ENCODE peak calls at places on chromosome 11, in ten cellular contexts. U is IMR-90; Y is fibroblast of lung; O is left ventricle myocardium inferior; X is CD8-positive, alpha-beta memory T cell; V is A549; D is AG04450; R is iPS DF 6.9; T is A673; M is kidney. G is an unnamed sample.
A peak's percentile ranks its signal among the peaks of the same experiment; 100 is the strongest.

GRCh38 chr11:19642759-19643158 is 69.9 kb upstream of the NAV2 start:
- DNase-seq in T (no peak), O (no peak), D (no peak), X (no peak), M (no peak), Y (no peak), R (no peak), U (no peak), V (no peak), G (no peak)

GRCh38 chr11:104337273-104337672 is 173.3 kb upstream of the PDGFD start:
- DNase-seq in R (no peak), Y (no peak), O (no peak), M (no peak), D (no peak), V (no peak), X (no peak), U (no peak), T (no peak), G (no peak)

GRCh38 chr11:88131764-88132470 is 43.3 kb downstream of the RAB38 start:
- DNase-seq in U (no peak), X (no peak), D (no peak), R (no peak), Y (no peak), M (no peak), O (no peak), T (no peak), V (no peak), G (no peak)

GRCh38 chr11:120063686-120064340 is 74.1 kb downstream of the TRIM29 start:
- DNase-seq in X (no peak), T (no peak), D (no peak), Y (no peak), M (no peak), U (no peak), V (no peak), O (no peak), R (no peak), G (no peak)

GRCh38 chr11:15580775-15581095 is 466.0 kb downstream of the INSC start:
- DNase-seq in D (no peak), T (no peak), Y (no peak), U (no peak), O (no peak), M (no peak), R (no peak), V (no peak), X (no peak), G (no peak)

GRCh38 chr11:112613051-112613972 is 347.9 kb upstream of the NCAM1 start:
- DNase-seq in R (no peak), D (no peak), O (no peak), X (no peak), T (peak; percentile 76), V (no peak), Y (no peak), M (no peak), U (peak; percentile 34), G (no peak)

GRCh38 chr11:19832901-19833300 is 120.3 kb downstream of the NAV2 start:
- DNase-seq in R (no peak), U (no peak), X (no peak), M (no peak), V (no peak), O (no peak), Y (no peak), T (no peak), D (no peak), G (no peak)

GRCh38 chr11:34926101-34926830 is 9.8 kb downstream of the PDHX start:
- DNase-seq in O (no peak), Y (peak; percentile 76), D (no peak), T (peak; percentile 89), M (no peak), R (no peak), V (no peak), X (no peak), U (peak; percentile 62), G (no peak)

GRCh38 chr11:69132301-69132670 is 23.4 kb upstream of the SMIM38 start:
- DNase-seq in O (no peak), T (no peak), X (no peak), V (no peak), Y (no peak), U (no peak), M (no peak), D (no peak), R (no peak), G (peak; percentile 52)
- H3K9me3 ChIP-seq in O (peaks cover 27% of the 10 kb centered on the region), T (peaks cover 29% of the 10 kb centered on the region), X (no peaks in the 10 kb centered on the region), V (peaks cover 28% of the 10 kb centered on the region), Y (no peaks in the 10 kb centered on the region), U (peaks cover 3% of the 10 kb centered on the region), M (no peaks in the 10 kb centered on the region), D (peaks cover 9% of the 10 kb centered on the region), R (no peaks in the 10 kb centered on the region), G (no peaks in the 10 kb centered on the region)

GRCh38 chr11:75810637-75811383 is 4.2 kb upstream of the UVRAG start:
- DNase-seq in M (no peak), U (no peak), V (no peak), O (no peak), R (no peak), X (no peak), T (no peak), D (no peak), Y (no peak), G (no peak)

GRCh38 chr11:75812542-75813040 is 2.4 kb upstream of the UVRAG start:
- DNase-seq in T (no peak), M (no peak), Y (no peak), R (peak; percentile 18), X (no peak), D (no peak), U (no peak), V (no peak), O (no peak), G (no peak)

GRCh38 chr11:75809991-75810390 is 5.0 kb upstream of the UVRAG start:
- DNase-seq in X (no peak), M (no peak), Y (no peak), O (no peak), V (no peak), T (no peak), D (no peak), R (no peak), U (no peak), G (no peak)

GRCh38 chr11:75813126-75813525 is 1.9 kb upstream of the UVRAG start:
- DNase-seq in U (no peak), T (no peak), O (no peak), M (no peak), V (no peak), R (no peak), D (no peak), X (no peak), Y (no peak), G (no peak)

DNA sequence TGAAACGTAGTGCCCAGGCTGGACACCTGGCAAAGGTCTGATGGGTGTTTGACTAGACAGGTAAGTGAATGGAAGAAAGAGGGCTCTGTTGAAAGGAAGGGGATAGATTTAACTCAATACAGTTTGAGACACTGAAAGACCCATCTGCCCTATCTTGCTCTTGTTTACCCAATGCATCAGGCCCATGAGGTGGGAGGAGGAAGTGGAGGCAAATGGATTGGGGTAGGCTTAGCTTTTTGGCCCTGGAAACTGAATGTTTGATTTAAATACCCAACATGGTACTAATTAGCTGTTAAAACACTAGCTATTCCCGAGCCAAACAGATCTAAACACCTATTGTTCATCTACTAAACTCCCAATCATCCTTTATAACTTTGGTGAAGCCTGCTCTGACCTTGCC is 3.5 kb upstream of the UVRAG start:
- DNase-seq in D (no peak), R (no peak), M (no peak), X (no peak), V (no peak), O (no peak), Y (no peak), T (no peak), U (no peak), G (no peak)
- H3K4me3 ChIP-seq in D (no peak overlapping the region), R (no peak overlapping the region), M (no peak overlapping the region), X (no peak overlapping the region), V (no peak overlapping the region), O (no peak overlapping the region), Y (no peak overlapping the region), T (no peak overlapping the region), U (no peak overlapping the region), G (no peak overlapping the region)

GRCh38 chr11:1422981-1423380 is 33.2 kb downstream of the BRSK2 start:
- DNase-seq in M (no peak), U (no peak), O (no peak), R (no peak), T (no peak), X (no peak), D (no peak), Y (no peak), V (no peak), G (no peak)

GRCh38 chr11:1422481-1422880 is 32.7 kb downstream of the BRSK2 start:
- DNase-seq in D (no peak), U (no peak), M (no peak), R (no peak), Y (no peak), X (no peak), V (no peak), T (no peak), O (no peak), G (no peak)

GRCh38 chr11:1421291-1421690 is 31.6 kb downstream of the BRSK2 start:
- DNase-seq in X (no peak), Y (no peak), M (no peak), R (no peak), V (no peak), O (no peak), U (no peak), T (no peak), D (no peak), G (no peak)

GRCh38 chr11:1415631-1416030 is 25.9 kb downstream of the BRSK2 start:
- DNase-seq in V (no peak), R (no peak), M (no peak), D (no peak), O (no peak), X (no peak), U (no peak), T (no peak), Y (no peak), G (no peak)

DNA sequence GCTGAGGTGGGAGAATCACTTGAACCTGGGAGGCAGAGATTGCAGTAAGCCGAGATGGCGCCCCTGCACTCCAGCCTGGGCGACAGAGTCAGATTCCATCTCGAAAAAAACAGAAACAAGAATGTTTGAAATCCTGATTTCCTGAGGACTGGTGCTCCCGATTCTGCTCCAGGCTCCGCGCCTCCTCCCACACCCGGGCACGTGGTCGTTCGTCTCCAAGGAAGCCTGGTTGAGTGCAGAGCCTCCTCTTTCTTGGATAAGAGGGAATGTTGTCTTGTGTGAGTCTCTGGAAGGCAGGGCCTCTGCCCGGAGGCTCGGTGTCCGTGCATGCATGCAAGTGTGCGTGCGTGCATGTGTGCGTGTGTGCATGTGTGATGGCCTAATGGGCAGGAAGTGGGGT is 30.1 kb downstream of the BRSK2 start:
- DNase-seq in U (no peak), D (no peak), X (no peak), V (no peak), M (no peak), T (no peak), R (no peak), Y (no peak), O (no peak), G (no peak)
- H3K9me3 ChIP-seq in U (peaks cover 28% of the 10 kb centered on the region), D (peaks cover 88% of the 10 kb centered on the region), X (peaks cover 20% of the 10 kb centered on the region), V (peaks cover 45% of the 10 kb centered on the region), M (no peaks in the 10 kb centered on the region), T (peaks cover 12% of the 10 kb centered on the region), R (peaks cover 10% of the 10 kb centered on the region), Y (no peaks in the 10 kb centered on the region), O (peaks cover 49% of the 10 kb centered on the region), G (peaks cover 35% of the 10 kb centered on the region)

DNA sequence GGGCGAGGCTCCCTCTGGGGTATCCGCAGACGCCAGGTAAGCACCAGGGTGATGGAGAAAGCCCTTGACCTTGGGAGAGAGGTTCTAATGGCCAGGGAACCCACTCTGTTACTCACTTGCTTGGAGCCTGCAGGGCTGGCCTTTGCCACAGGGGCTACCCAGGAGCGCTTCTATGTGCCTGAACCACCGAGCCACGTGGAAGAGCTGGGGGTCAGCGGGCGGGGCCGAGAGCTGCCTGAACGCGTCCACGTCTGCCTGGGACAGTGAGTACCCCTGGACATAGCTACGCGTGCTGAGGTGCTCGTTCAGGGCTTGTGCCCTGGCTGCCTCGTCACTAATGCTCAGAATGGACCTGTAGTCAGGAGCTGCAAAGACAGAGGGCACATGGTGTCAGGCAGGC is 9.6 kb downstream of the CARS1 start:
- DNase-seq in X (no peak), D (no peak), M (peak; percentile 75), R (no peak), U (no peak), Y (no peak), V (no peak), T (no peak), O (no peak), G (no peak)
- H3K4me3 ChIP-seq in X (no peak overlapping the region), D (no peak overlapping the region), M (no peak overlapping the region), R (no peak overlapping the region), U (no peak overlapping the region), Y (no peak overlapping the region), V (no peak overlapping the region), T (no peak overlapping the region), O (no peak overlapping the region), G (no peak overlapping the region)

G was measured in tibial artery.